ENCODE peak calls at places on chromosomes 3 and 15, in four cellular contexts. W is RWPE1, A is HuH-7.5, I is amniotic stem cell. X is an unnamed sample.

GRCh38 chr3:99892332-99892731 is 74.7 kb downstream of the CMSS1 start:
- DNase-seq in I (no peak), A (no peak), W (no peak), X (no peak)

GRCh38 chr3:38827791-38828190 is 11.8 kb upstream of the SCN10A start:
- DNase-seq in W (no peak), I (no peak), A (no peak), X (no peak)

GRCh38 chr15:89666147-89666857 is 11.0 kb upstream of the KIF7 start:
- DNase-seq in I (no peak), A (no peak), W (no peak), X (peak; percentile 13)

GRCh38 chr15:80818996-80819395 is 39.8 kb downstream of the CEMIP start:
- DNase-seq in I (no peak), A (no peak), W (no peak), X (no peak)

GRCh38 chr3:63818282-63819150 is 583 bp upstream of the C3orf49 start:
- DNase-seq in A (peak; percentile 61), W (peak; percentile 41), I (peak; percentile 37), X (peak; percentile 60)

GRCh38 chr3:35772364-35773009 is 133.2 kb downstream of the ARPP21 start:
- DNase-seq in W (no peak), A (no peak), I (no peak), X (no peak)

GRCh38 chr3:45972534-45973402 is 22.9 kb downstream of the FYCO1 start:
- DNase-seq in A (no peak), W (peak; percentile 73), I (peak; percentile 79), X (no peak)

GRCh38 chr3:9110316-9110715 is 139.1 kb downstream of the SRGAP3 start:
- DNase-seq in W (no peak), A (no peak), I (no peak), X (no peak)

GRCh38 chr3:55500555-55501340 is 13.6 kb upstream of the WNT5A start:
- DNase-seq in A (no peak), I (no peak), W (no peak), X (no peak)

GRCh38 chr3:30779686-30780287 is 114.7 kb downstream of the GADL1 start:
- DNase-seq in I (peak; percentile 25), A (peak; percentile 27), W (no peak), X (peak; percentile 61)

GRCh38 chr3:191139771-191140170 is 59.3 kb upstream of the OSTN start:
- DNase-seq in W (no peak), I (no peak), A (no peak), X (no peak)

GRCh38 chr3:120487079-120487693 is 36.4 kb upstream of the FSTL1 start:
- DNase-seq in W (no peak), I (no peak), A (no peak), X (no peak)

GRCh38 chr3:152611905-152612304 is 223.0 kb upstream of the P2RY1 start:
- DNase-seq in A (no peak), I (no peak), W (no peak), X (no peak)

GRCh38 chr3:125480656-125481374 is 39.2 kb downstream of the SNX4 start:
- DNase-seq in W (no peak), A (no peak), I (peak; percentile 10), X (no peak)

GRCh38 chr3:14824646-14825045 is 5.9 kb downstream of the FGD5 start:
- DNase-seq in W (no peak), I (no peak), A (no peak), X (no peak)

GRCh38 chr3:47766186-47766585 is 15.5 kb downstream of the SMARCC1 start:
- DNase-seq in A (no peak), I (no peak), W (no peak), X (no peak)

GRCh38 chr15:65006876-65007275 is 17.2 kb upstream of the SPG21 start:
- DNase-seq in I (no peak), A (no peak), W (no peak), X (no peak)

GRCh38 chr3:60893946-60894345 is 357.3 kb downstream of the FHIT start:
- DNase-seq in I (no peak), W (no peak), A (no peak), X (no peak)

GRCh38 chr3:132488136-132488535 is 70.8 kb downstream of the DNAJC13 start:
- DNase-seq in W (no peak), A (no peak), I (no peak), X (no peak)

GRCh38 chr3:132538072-132538471 is 59.0 kb upstream of the ACKR4 start:
- DNase-seq in I (no peak), A (no peak), W (no peak), X (no peak)

GRCh38 chr3:16461463-16462245 is 51.8 kb downstream of the RFTN1 start:
- DNase-seq in W (no peak), I (no peak), A (no peak), X (no peak)

GRCh38 chr15:89419370-89419984 is 76.9 kb downstream of the RHCG start:
- DNase-seq in W (peak; percentile 62), A (peak; percentile 86), I (no peak), X (peak; percentile 71)

GRCh38 chr3:133125171-133125570 is 87.0 kb downstream of the TMEM108 start:
- DNase-seq in A (no peak), I (no peak), W (no peak), X (no peak)

GRCh38 chr15:93929375-93930094 is 301.8 kb upstream of the MCTP2 start:
- DNase-seq in I (no peak), A (no peak), W (peak; percentile 78), X (no peak)

GRCh38 chr3:86988235-86988634 is 2.7 kb downstream of the VGLL3 start:
- DNase-seq in A (no peak), W (peak; percentile 21), I (peak; percentile 60), X (no peak)

GRCh38 chr15:35874260-35874905 is 328.4 kb upstream of the DPH6 start:
- DNase-seq in I (peak; percentile 35), W (peak; percentile 84), A (peak; percentile 10), X (peak; percentile 11)

GRCh38 chr3:191774485-191774884 is 313.5 kb downstream of the PYDC2 start:
- DNase-seq in A (no peak), W (peak; percentile 13), I (no peak), X (peak; percentile 37)

GRCh38 chr3:71057526-71057894 is 526.0 kb downstream of the FOXP1 start:
- DNase-seq in I (no peak), W (peak; percentile 38), A (no peak), X (no peak)

GRCh38 chr3:89000886-89001285 is 106.5 kb upstream of the EPHA3 start:
- DNase-seq in A (no peak), W (no peak), I (no peak), X (no peak)